ENCODE peak calls at places on chromosomes 13 and 19, in seven cellular contexts. C is BJ, D is AG04450, R is cardiac fibroblast, X is mucosa of descending colon, N is A549, G is thyroid gland. Q is an unnamed sample.

GRCh38 chr19:801030-801860 is 4.0 kb downstream of the PTBP1 start:
- DNase-seq in C (no peak), D (no peak), R (peak), X (peak), N (no peak), G (peak), Q (peak)

GRCh38 chr13:21849323-21849722 is 178.4 kb downstream of the FGF9 start:
- DNase-seq in C (no peak), D (no peak), R (peak), X (no peak), N (no peak), G (no peak), Q (no peak)

GRCh38 chr19:38543807-38544568 is 73.8 kb downstream of the MAP4K1 start:
- DNase-seq in C (peak), D (peak), R (peak), X (peak), N (peak), G (peak), Q (peak)

GRCh38 chr13:75136151-75136550 is 345.8 kb downstream of the TBC1D4 start:
- DNase-seq in C (no peak), D (no peak), R (no peak), X (no peak), N (no peak), G (no peak), Q (no peak)

GRCh38 chr19:32971715-32972540 is at the start of the genes CEP89 and FAAP24:
- DNase-seq in C (peak), D (peak), R (peak), X (peak), N (peak), G (peak), Q (peak)

GRCh38 chr13:30985637-30986205 is 53.3 kb downstream of the TEX26 start:
- DNase-seq in C (peak), D (no peak), R (peak), X (no peak), N (no peak), G (no peak), Q (no peak)

GRCh38 chr13:76812971-76813691 is 73.1 kb downstream of the KCTD12 start:
- DNase-seq in C (no peak), D (no peak), R (peak), X (no peak), N (no peak), G (peak), Q (no peak)

GRCh38 chr13:44350775-44351504 is 22.7 kb upstream of the SERP2 start:
- DNase-seq in C (no peak), D (no peak), R (no peak), X (no peak), N (no peak), G (no peak), Q (no peak)

GRCh38 chr13:75788494-75788991 is 152.4 kb downstream of the LMO7 start:
- DNase-seq in C (peak), D (peak), R (peak), X (peak), N (no peak), G (peak), Q (peak)

GRCh38 chr13:46866150-46866549 is 30.7 kb downstream of the HTR2A start:
- DNase-seq in C (peak), D (peak), R (peak), X (peak), N (no peak), G (peak), Q (peak)

GRCh38 chr13:45434556-45435371 is 16.6 kb upstream of the SLC25A30 start:
- DNase-seq in C (no peak), D (no peak), R (no peak), X (peak), N (no peak), G (no peak), Q (no peak)

GRCh38 chr19:1063030-1063908 is 3.7 kb upstream of the ARHGAP45 start:
- DNase-seq in C (no peak), D (no peak), R (no peak), X (peak), N (no peak), G (no peak), Q (peak)

GRCh38 chr19:30407310-30407709 is 35.1 kb downstream of the ZNF536 start:
- DNase-seq in C (no peak), D (no peak), R (no peak), X (no peak), N (no peak), G (no peak), Q (no peak)

GRCh38 chr19:40467007-40467565 is 285 bp downstream of the SPTBN4 start:
- DNase-seq in C (no peak), D (no peak), R (no peak), X (peak), N (no peak), G (no peak), Q (no peak)

DNA sequence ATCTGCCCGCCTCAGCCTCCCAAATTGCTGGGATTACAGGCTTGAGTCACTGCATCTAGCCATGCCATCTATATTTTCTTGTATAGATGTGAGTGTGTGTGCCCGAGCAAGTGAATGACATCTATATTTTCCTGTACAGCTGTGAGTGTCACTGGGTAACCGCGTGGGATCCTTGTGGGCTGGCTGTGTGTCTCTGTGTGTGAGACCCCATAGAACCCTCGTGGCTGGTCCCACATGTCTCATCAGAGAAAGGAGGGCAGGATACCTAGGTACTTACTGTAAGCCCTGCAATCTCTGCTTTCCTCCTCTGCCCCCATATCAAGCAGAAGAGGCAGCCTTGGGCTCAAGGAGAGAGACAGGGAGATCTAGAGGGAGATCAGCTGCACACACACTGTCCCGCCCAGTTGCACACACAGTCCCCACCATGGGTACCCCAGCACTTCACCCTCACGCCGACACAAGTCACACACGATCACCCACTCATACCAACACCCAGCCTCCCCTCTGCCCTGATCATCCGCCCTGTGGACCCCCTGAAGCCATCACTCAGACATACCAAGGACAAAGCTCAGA is 658 bp downstream of the DENND1C start:
- DNase-seq in C (no peak), D (no peak), R (no peak), X (no peak), N (no peak), G (no peak), Q (no peak)
- H3K4me3 ChIP-seq in C (no peak), D (no peak), R (no peak), X (no peak), N (no peak), G (no peak), Q (peak)

GRCh38 chr19:3007975-3008374 is 21.1 kb downstream of the TLE2 start:
- DNase-seq in C (no peak), D (no peak), R (no peak), X (no peak), N (no peak), G (peak), Q (no peak)
- TF ChIP-seq CTCF in C (no peak), D (no peak), R (no peak), X (no peak), N (no peak), G (no peak), Q (no peak)

DNA sequence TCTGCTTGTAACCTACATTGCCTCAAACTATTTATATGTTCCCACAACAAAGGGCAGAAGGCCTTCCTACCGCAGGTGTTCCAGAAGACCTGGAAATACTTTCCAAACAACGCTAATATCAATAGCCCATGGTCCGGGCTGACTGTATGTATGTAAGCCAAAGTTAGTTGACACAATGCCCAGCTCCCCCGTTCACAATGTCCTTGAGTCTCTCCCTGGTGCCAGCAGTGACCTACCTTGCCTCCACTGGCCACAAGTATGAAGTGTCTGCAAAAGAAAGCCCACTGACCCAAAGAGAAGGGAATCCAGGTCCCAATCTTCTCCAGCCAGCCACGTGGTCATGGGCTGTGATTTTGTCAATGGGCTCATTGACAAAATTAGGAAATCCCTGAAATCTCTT is 118.6 kb downstream of the DLEU7 start:
- DNase-seq in C (no peak), D (no peak), R (no peak), X (no peak), N (no peak), G (no peak), Q (no peak)
- H3K4me3 ChIP-seq in C (no peak), D (no peak), R (no peak), X (no peak), N (no peak), G (no peak), Q (no peak)

DNA sequence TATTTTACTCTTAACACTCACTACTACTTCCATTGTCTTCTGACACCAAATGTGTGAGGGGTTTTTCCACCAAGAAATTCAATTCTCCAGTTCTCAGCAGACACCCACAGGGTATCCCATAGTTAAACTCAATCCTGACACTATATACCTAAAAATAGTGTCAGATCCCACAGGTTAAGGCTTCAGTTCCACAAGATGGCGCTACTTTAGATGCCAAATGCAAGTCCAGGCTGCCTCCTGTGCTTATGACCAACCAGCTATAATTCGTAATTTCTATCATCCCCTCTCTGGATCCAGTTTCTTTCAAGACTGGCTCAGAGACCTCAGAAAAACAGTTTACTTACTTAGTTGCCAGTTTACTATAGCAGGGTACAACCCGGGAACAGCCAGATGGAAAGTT is 1146.2 kb upstream of the SPRY2 start:
- DNase-seq in C (no peak), D (no peak), R (peak), X (no peak), N (no peak), G (no peak), Q (no peak)
- TF ChIP-seq CTCF in C (no peak), D (no peak), R (no peak), X (no peak), N (no peak), G (no peak), Q (no peak)

GRCh38 chr13:48040059-48040458 is 2.5 kb downstream of the NUDT15 start:
- DNase-seq in C (no peak), D (no peak), R (no peak), X (no peak), N (no peak), G (no peak), Q (no peak)

GRCh38 chr13:48042889-48043288 is 5.4 kb downstream of the NUDT15 start:
- DNase-seq in C (no peak), D (no peak), R (no peak), X (no peak), N (no peak), G (no peak), Q (no peak)

GRCh38 chr13:48038763-48039162 is 1.2 kb downstream of the NUDT15 start:
- DNase-seq in C (no peak), D (no peak), R (no peak), X (no peak), N (no peak), G (no peak), Q (no peak)

DNA sequence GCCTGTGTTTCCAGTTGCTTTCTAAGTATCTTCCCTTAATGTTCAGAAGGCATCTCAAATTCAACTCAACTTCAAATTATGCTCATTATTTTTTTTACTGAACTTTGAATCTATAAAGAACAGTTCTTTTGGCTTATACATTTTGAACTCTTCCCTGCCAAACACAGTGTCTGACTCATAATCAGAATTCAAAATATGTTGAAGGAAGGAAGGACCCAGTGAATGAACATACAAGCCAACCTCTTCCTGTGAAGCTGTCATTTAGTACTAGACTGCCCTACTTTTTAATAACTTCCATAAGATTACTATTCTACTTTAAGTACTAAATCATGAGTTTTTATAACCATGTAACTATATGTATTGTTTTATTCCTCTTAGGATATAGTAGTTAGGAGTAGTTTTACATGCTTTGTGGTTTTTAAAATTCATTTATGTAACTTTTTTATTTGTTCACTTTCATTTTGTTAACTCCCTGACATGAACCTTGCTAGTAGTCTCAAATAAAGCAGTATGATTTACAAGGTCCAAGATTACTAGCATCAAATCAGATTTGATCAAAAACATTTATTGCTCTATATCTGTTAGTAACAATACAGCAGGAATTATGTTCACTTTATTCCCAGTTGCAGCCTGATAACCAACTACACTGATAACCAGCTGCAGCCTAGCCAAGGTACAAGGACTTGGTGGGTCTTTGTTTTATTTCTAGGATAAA is 6.4 kb downstream of the NUDT15 start:
- DNase-seq in C (peak), D (peak), R (peak), X (no peak), N (no peak), G (no peak), Q (no peak)
- H3K4me3 ChIP-seq in C (no peak), D (no peak), R (no peak), X (no peak), N (no peak), G (no peak), Q (no peak)

GRCh38 chr19:4246767-4247593 is at the start of gene YJU2:
- DNase-seq in C (peak), D (peak), R (peak), X (peak), N (peak), G (peak), Q (peak)
- TF ChIP-seq CTCF in C (peak), D (peak), R (peak), X (no peak), N (peak), G (peak), Q (no peak)

GRCh38 chr19:5157186-5157585 is 183.4 kb downstream of the PTPRS start:
- DNase-seq in C (no peak), D (no peak), R (no peak), X (no peak), N (no peak), G (no peak), Q (no peak)

GRCh38 chr19:5154799-5155426 is 185.7 kb downstream of the PTPRS start:
- DNase-seq in C (no peak), D (no peak), R (no peak), X (no peak), N (no peak), G (no peak), Q (no peak)

GRCh38 chr19:5156231-5156986 is 184.2 kb downstream of the PTPRS start:
- DNase-seq in C (no peak), D (no peak), R (no peak), X (no peak), N (no peak), G (no peak), Q (no peak)

GRCh38 chr19:5154129-5154798 is 185.4 kb downstream of the KDM4B start:
- DNase-seq in C (no peak), D (no peak), R (peak), X (peak), N (peak), G (no peak), Q (no peak)

DNA sequence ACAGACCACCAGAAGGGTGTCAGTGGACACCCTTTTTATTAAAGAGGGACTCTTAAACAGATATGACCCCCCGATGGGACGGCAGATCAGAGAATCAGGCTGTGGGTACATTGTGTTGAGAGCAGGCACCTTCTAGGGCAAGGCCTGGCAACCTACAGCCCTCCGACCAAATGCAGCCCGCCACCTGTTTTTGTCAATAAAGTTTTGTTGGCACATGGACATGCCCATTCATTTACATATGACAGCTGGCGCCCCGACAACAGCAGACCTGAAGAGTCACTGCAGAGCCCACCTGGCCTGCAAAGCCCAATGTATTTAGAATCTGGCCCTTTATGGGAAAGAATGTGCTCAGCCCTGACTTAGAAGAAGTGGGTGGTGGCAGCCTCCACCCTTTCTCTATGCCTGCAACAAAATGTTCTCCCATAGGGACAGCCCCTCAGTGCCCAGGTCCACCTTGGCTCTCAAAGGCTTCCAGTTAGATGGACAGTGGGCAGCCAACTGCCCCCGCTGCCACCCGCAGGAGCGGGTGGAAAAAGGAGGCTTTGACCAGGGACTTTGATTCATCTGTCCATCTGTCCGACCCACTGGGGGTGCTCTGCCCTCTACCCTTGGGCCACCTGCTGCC is 184.9 kb downstream of the PTPRS start:
- DNase-seq in C (no peak), D (no peak), R (no peak), X (no peak), N (no peak), G (no peak), Q (no peak)
- H3K4me3 ChIP-seq in C (no peak), D (no peak), R (no peak), X (no peak), N (no peak), G (no peak), Q (no peak)